ENCODE peak calls at places on chromosomes 12 and 14, in seven cellular contexts. One of them, this sample, is unnamed.

GRCh38 chr12:30794591-30795409 is 40.0 kb upstream of the CAPRIN2 start:
- DNase-seq in fibroblast of lung: peak; percentile 98
- DNase-seq in mammary epithelial cell: peak; percentile 91
- DNase-seq in GM23248: peak; percentile 92
- DNase-seq in GM12878: no peak
- DNase-seq in HCT116: peak; percentile 94
- DNase-seq in H1: no peak
- DNase-seq in this sample: peak; percentile 96

GRCh38 chr12:21823581-21823980 is 49.1 kb upstream of the KCNJ8 start:
- DNase-seq in fibroblast of lung: peak; percentile 30
- DNase-seq in mammary epithelial cell: no peak
- DNase-seq in GM23248: peak; percentile 56
- DNase-seq in GM12878: no peak
- DNase-seq in HCT116: no peak
- DNase-seq in H1: peak; percentile 43
- DNase-seq in this sample: no peak

GRCh38 chr14:91889477-91890211 is 22.3 kb upstream of the TC2N start:
- DNase-seq in fibroblast of lung: no peak
- DNase-seq in mammary epithelial cell: no peak
- DNase-seq in GM23248: no peak
- DNase-seq in GM12878: no peak
- DNase-seq in HCT116: no peak
- DNase-seq in H1: no peak
- DNase-seq in this sample: no peak

GRCh38 chr12:90959538-90960139 is 4.7 kb upstream of the CCER1 start:
- DNase-seq in fibroblast of lung: peak; percentile 37
- DNase-seq in mammary epithelial cell: peak; percentile 20
- DNase-seq in GM23248: peak; percentile 75
- DNase-seq in GM12878: no peak
- DNase-seq in HCT116: peak; percentile 39
- DNase-seq in H1: no peak
- DNase-seq in this sample: peak; percentile 61

GRCh38 chr12:4802841-4803240 is 82.6 kb downstream of the GALNT8 start:
- DNase-seq in fibroblast of lung: no peak
- DNase-seq in mammary epithelial cell: no peak
- DNase-seq in GM23248: no peak
- DNase-seq in GM12878: no peak
- DNase-seq in HCT116: no peak
- DNase-seq in H1: no peak
- DNase-seq in this sample: no peak

GRCh38 chr12:111766608-111767361 is at the start of gene ALDH2:
- DNase-seq in fibroblast of lung: peak; percentile 55
- DNase-seq in mammary epithelial cell: no peak
- DNase-seq in GM23248: peak; percentile 61
- DNase-seq in GM12878: no peak
- DNase-seq in HCT116: peak; percentile 6
- DNase-seq in H1: peak; percentile 88
- DNase-seq in this sample: peak; percentile 70

GRCh38 chr12:15180325-15180724 is 40.9 kb downstream of the RERG start:
- DNase-seq in fibroblast of lung: no peak
- DNase-seq in mammary epithelial cell: no peak
- DNase-seq in GM23248: no peak
- DNase-seq in GM12878: no peak
- DNase-seq in HCT116: no peak
- DNase-seq in H1: no peak
- DNase-seq in this sample: no peak

GRCh38 chr12:121538699-121539061 is 42.1 kb downstream of the KDM2B start:
- DNase-seq in fibroblast of lung: peak; percentile 18
- DNase-seq in mammary epithelial cell: no peak
- DNase-seq in GM23248: peak; percentile 17
- DNase-seq in GM12878: no peak
- DNase-seq in HCT116: peak; percentile 75
- DNase-seq in H1: no peak
- DNase-seq in this sample: no peak

GRCh38 chr12:30507576-30507975 is 188.1 kb downstream of the IPO8 start:
- DNase-seq in fibroblast of lung: no peak
- DNase-seq in mammary epithelial cell: no peak
- DNase-seq in GM23248: no peak
- DNase-seq in GM12878: no peak
- DNase-seq in HCT116: no peak
- DNase-seq in H1: no peak
- DNase-seq in this sample: no peak

GRCh38 chr12:9751204-9752144 is 9.2 kb downstream of the CD69 start:
- DNase-seq in fibroblast of lung: peak; percentile 15
- DNase-seq in mammary epithelial cell: peak; percentile 11
- DNase-seq in GM23248: peak; percentile 69
- DNase-seq in GM12878: no peak
- DNase-seq in HCT116: peak; percentile 12
- DNase-seq in H1: no peak
- DNase-seq in this sample: peak; percentile 34

GRCh38 chr14:97390031-97390729 is 593.0 kb downstream of the VRK1 start:
- DNase-seq in fibroblast of lung: no peak
- DNase-seq in mammary epithelial cell: no peak
- DNase-seq in GM23248: no peak
- DNase-seq in GM12878: no peak
- DNase-seq in HCT116: no peak
- DNase-seq in H1: no peak
- DNase-seq in this sample: no peak

GRCh38 chr14:84084056-84084590 is 1445.8 kb upstream of the FLRT2 start:
- DNase-seq in fibroblast of lung: no peak
- DNase-seq in mammary epithelial cell: no peak
- DNase-seq in GM23248: no peak
- DNase-seq in GM12878: no peak
- DNase-seq in HCT116: no peak
- DNase-seq in H1: no peak
- DNase-seq in this sample: no peak

GRCh38 chr12:110107369-110108281 is 16.5 kb upstream of the IFT81 start:
- DNase-seq in fibroblast of lung: peak; percentile 98
- DNase-seq in mammary epithelial cell: peak; percentile 71
- DNase-seq in GM23248: peak; percentile 93
- DNase-seq in GM12878: no peak
- DNase-seq in HCT116: no peak
- DNase-seq in H1: no peak
- DNase-seq in this sample: peak; percentile 31

GRCh38 chr12:85156569-85156968 is 120.4 kb downstream of the LRRIQ1 start:
- DNase-seq in fibroblast of lung: no peak
- DNase-seq in mammary epithelial cell: no peak
- DNase-seq in GM23248: no peak
- DNase-seq in GM12878: no peak
- DNase-seq in HCT116: no peak
- DNase-seq in H1: no peak
- DNase-seq in this sample: peak; percentile 70

GRCh38 chr12:22624573-22624907 is 431 bp upstream of the ETNK1 start:
- DNase-seq in fibroblast of lung: no peak
- DNase-seq in mammary epithelial cell: no peak
- DNase-seq in GM23248: no peak
- DNase-seq in GM12878: no peak
- DNase-seq in HCT116: no peak
- DNase-seq in H1: no peak
- DNase-seq in this sample: no peak

GRCh38 chr12:120013659-120014380 is 24.8 kb downstream of the BICDL1 start:
- DNase-seq in fibroblast of lung: no peak
- DNase-seq in mammary epithelial cell: peak; percentile 40
- DNase-seq in GM23248: no peak
- DNase-seq in GM12878: peak; percentile 67
- DNase-seq in HCT116: peak; percentile 35
- DNase-seq in H1: no peak
- DNase-seq in this sample: no peak

GRCh38 chr14:52563120-52563519 is 10.5 kb downstream of the GPR137C start:
- DNase-seq in fibroblast of lung: peak; percentile 68
- DNase-seq in mammary epithelial cell: peak; percentile 16
- DNase-seq in GM23248: peak; percentile 84
- DNase-seq in GM12878: no peak
- DNase-seq in HCT116: no peak
- DNase-seq in H1: no peak
- DNase-seq in this sample: peak; percentile 29

GRCh38 chr12:109291531-109292341 is 17.3 kb downstream of the FOXN4 start:
- DNase-seq in fibroblast of lung: peak; percentile 41
- DNase-seq in mammary epithelial cell: no peak
- DNase-seq in GM23248: peak; percentile 56
- DNase-seq in GM12878: no peak
- DNase-seq in HCT116: no peak
- DNase-seq in H1: peak; percentile 82
- DNase-seq in this sample: peak; percentile 65

GRCh38 chr12:55717397-55718007 is 1.7 kb downstream of the BLOC1S1 start:
- DNase-seq in fibroblast of lung: peak; percentile 85
- DNase-seq in mammary epithelial cell: peak; percentile 65
- DNase-seq in GM23248: peak; percentile 74
- DNase-seq in GM12878: no peak
- DNase-seq in HCT116: no peak
- DNase-seq in H1: no peak
- DNase-seq in this sample: no peak

GRCh38 chr12:55718020-55718419 is 2.2 kb upstream of the RDH5 start:
- DNase-seq in fibroblast of lung: peak; percentile 62
- DNase-seq in mammary epithelial cell: no peak
- DNase-seq in GM23248: no peak
- DNase-seq in GM12878: no peak
- DNase-seq in HCT116: no peak
- DNase-seq in H1: no peak
- DNase-seq in this sample: peak; percentile 58

GRCh38 chr12:55715169-55715764 is 579 bp upstream of the BLOC1S1 start:
- DNase-seq in fibroblast of lung: peak; percentile 66
- DNase-seq in mammary epithelial cell: no peak
- DNase-seq in GM23248: no peak
- DNase-seq in GM12878: no peak
- DNase-seq in HCT116: no peak
- DNase-seq in H1: no peak
- DNase-seq in this sample: no peak

GRCh38 chr12:55716582-55717396 is 943 bp downstream of the BLOC1S1 start:
- DNase-seq in fibroblast of lung: peak; percentile 41
- DNase-seq in mammary epithelial cell: no peak
- DNase-seq in GM23248: peak; percentile 49
- DNase-seq in GM12878: no peak
- DNase-seq in HCT116: no peak
- DNase-seq in H1: no peak
- DNase-seq in this sample: no peak

GRCh38 chr12:55715833-55716581 is at the start of gene BLOC1S1:
- DNase-seq in fibroblast of lung: peak; percentile 90
- DNase-seq in mammary epithelial cell: peak; percentile 83
- DNase-seq in GM23248: peak; percentile 92
- DNase-seq in GM12878: peak; percentile 73
- DNase-seq in HCT116: peak; percentile 94
- DNase-seq in H1: peak; percentile 98
- DNase-seq in this sample: peak; percentile 97
- H3K4me1 ChIP-seq in fibroblast of lung: peaks cover 63% of the 10 kb centered on the region
- H3K4me1 ChIP-seq in mammary epithelial cell: peaks cover 56% of the 10 kb centered on the region
- H3K4me1 ChIP-seq in GM23248: peaks cover 68% of the 10 kb centered on the region
- H3K4me1 ChIP-seq in GM12878: peaks cover 20% of the 10 kb centered on the region
- H3K4me1 ChIP-seq in HCT116: peaks cover 27% of the 10 kb centered on the region
- H3K4me1 ChIP-seq in H1: peaks cover 26% of the 10 kb centered on the region
- H3K4me1 ChIP-seq in this sample: peaks cover 40% of the 10 kb centered on the region

GRCh38 chr12:118164798-118165486 is 29.0 kb downstream of the PEBP1 start:
- DNase-seq in fibroblast of lung: no peak
- DNase-seq in mammary epithelial cell: no peak
- DNase-seq in GM23248: peak; percentile 60
- DNase-seq in GM12878: no peak
- DNase-seq in HCT116: peak; percentile 18
- DNase-seq in H1: no peak
- DNase-seq in this sample: peak; percentile 22

DNA sequence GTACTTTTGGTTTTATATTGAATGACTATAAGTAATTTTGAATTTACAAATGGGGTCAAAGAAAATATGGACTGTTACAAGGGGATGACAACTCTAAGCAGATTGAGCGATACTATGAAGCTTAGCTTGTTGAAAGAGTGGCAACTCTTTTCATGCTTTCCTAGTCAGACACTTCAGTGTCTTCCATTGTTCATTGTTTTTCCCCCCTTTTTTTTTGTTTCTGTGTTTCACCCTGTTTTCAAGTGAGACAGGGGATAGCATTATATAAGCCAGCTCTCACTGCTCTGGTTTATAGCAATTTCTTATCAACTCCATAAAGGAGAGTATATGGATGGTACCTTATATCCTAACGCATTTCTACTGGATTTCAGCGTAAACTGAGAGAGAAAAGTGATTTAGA is 24.6 kb downstream of the PEBP1 start:
- DNase-seq in fibroblast of lung: no peak
- DNase-seq in mammary epithelial cell: no peak
- DNase-seq in GM23248: no peak
- DNase-seq in GM12878: no peak
- DNase-seq in HCT116: no peak
- DNase-seq in H1: no peak
- DNase-seq in this sample: no peak
- H3K27ac ChIP-seq in fibroblast of lung: no peak overlapping the region
- H3K27ac ChIP-seq in mammary epithelial cell: no peak overlapping the region
- H3K27ac ChIP-seq in GM23248: no peak overlapping the region
- H3K27ac ChIP-seq in GM12878: no peak overlapping the region
- H3K27ac ChIP-seq in HCT116: no peak overlapping the region
- H3K27ac ChIP-seq in H1: no peak overlapping the region
- H3K27ac ChIP-seq in this sample: no peak overlapping the region

GRCh38 chr12:113479193-113479577 is 7.5 kb upstream of the LHX5 start:
- DNase-seq in fibroblast of lung: no peak
- DNase-seq in mammary epithelial cell: no peak
- DNase-seq in GM23248: no peak
- DNase-seq in GM12878: no peak
- DNase-seq in HCT116: no peak
- DNase-seq in H1: no peak
- DNase-seq in this sample: no peak

GRCh38 chr12:113479578-113480335 is 8.1 kb upstream of the LHX5 start:
- DNase-seq in fibroblast of lung: peak; percentile 39
- DNase-seq in mammary epithelial cell: no peak
- DNase-seq in GM23248: peak; percentile 62
- DNase-seq in GM12878: no peak
- DNase-seq in HCT116: no peak
- DNase-seq in H1: peak; percentile 96
- DNase-seq in this sample: peak; percentile 54

GRCh38 chr12:113477842-113478215 is 6.2 kb upstream of the LHX5 start:
- DNase-seq in fibroblast of lung: no peak
- DNase-seq in mammary epithelial cell: no peak
- DNase-seq in GM23248: no peak
- DNase-seq in GM12878: no peak
- DNase-seq in HCT116: no peak
- DNase-seq in H1: no peak
- DNase-seq in this sample: no peak

GRCh38 chr12:113477171-113477841 is 5.6 kb upstream of the LHX5 start:
- DNase-seq in fibroblast of lung: no peak
- DNase-seq in mammary epithelial cell: no peak
- DNase-seq in GM23248: no peak
- DNase-seq in GM12878: no peak
- DNase-seq in HCT116: no peak
- DNase-seq in H1: peak; percentile 76
- DNase-seq in this sample: no peak

GRCh38 chr12:113478351-113479011 is 6.8 kb upstream of the LHX5 start:
- DNase-seq in fibroblast of lung: no peak
- DNase-seq in mammary epithelial cell: no peak
- DNase-seq in GM23248: no peak
- DNase-seq in GM12878: no peak
- DNase-seq in HCT116: no peak
- DNase-seq in H1: peak; percentile 69
- DNase-seq in this sample: no peak
- TF ChIP-seq EZH2 in fibroblast of lung: peak; percentile 57
- TF ChIP-seq EZH2 in mammary epithelial cell: peak; percentile 49
- TF ChIP-seq EZH2 in GM23248: peak; percentile 95
- TF ChIP-seq EZH2 in GM12878: no peak
- TF ChIP-seq EZH2 in HCT116: no peak
- TF ChIP-seq EZH2 in H1: peak; percentile 45
- TF ChIP-seq EZH2 in this sample: peak; percentile 76

DNA sequence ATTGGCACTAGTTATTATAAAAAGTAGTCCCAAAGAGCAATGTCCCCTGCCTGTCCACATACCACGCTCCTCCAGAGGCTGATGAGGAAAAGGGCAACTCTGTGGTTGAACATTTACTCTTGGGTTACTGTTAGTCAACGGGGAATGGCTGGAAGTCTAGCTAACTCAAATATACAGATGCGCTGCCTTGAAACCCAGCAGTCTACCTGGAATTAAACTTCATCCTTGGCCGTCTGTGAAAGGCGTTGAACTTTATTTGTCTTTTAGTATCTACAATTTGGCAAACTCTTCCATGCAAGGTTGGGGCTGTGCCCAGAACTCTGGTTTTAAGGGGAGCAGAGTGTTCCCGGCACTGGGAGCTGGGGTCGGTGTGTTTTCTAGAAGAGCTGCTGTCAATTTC is 3.9 kb upstream of the MEG3 start:
- DNase-seq in fibroblast of lung: no peak
- DNase-seq in mammary epithelial cell: no peak
- DNase-seq in GM23248: no peak
- DNase-seq in GM12878: no peak
- DNase-seq in HCT116: no peak
- DNase-seq in H1: no peak
- DNase-seq in this sample: no peak
- H3K4me1 ChIP-seq in fibroblast of lung: no peaks in the 10 kb centered on the region
- H3K4me1 ChIP-seq in mammary epithelial cell: no peaks in the 10 kb centered on the region
- H3K4me1 ChIP-seq in GM23248: no peaks in the 10 kb centered on the region
- H3K4me1 ChIP-seq in GM12878: no peaks in the 10 kb centered on the region
- H3K4me1 ChIP-seq in HCT116: no peaks in the 10 kb centered on the region
- H3K4me1 ChIP-seq in H1: no peaks in the 10 kb centered on the region
- H3K4me1 ChIP-seq in this sample: no peaks in the 10 kb centered on the region